ENCODE peak calls at places on chromosome 12, in six cellular contexts. A, U, R, T, D and Y are unnamed samples.

GRCh38 chr12:132389066-132389465 is 59.7 kb upstream of the GALNT9 start:
- DNase-seq in T (no peak), U (no peak), A (no peak), R (no peak), D (no peak), Y (no peak)

GRCh38 chr12:57569858-57570257 is 20.0 kb downstream of the KIF5A start:
- DNase-seq in T (no peak), A (no peak), U (no peak), D (no peak), R (no peak), Y (no peak)

GRCh38 chr12:54341901-54342300 is 17.0 kb downstream of the COPZ1 start:
- DNase-seq in U (no peak), D (no peak), T (no peak), A (no peak), R (no peak), Y (no peak)

GRCh38 chr12:131063960-131064359 is 110.3 kb downstream of the ADGRD1 start:
- DNase-seq in R (no peak), A (no peak), D (no peak), U (no peak), T (no peak), Y (no peak)

GRCh38 chr12:16352481-16352880 is 5.0 kb downstream of the MGST1 start:
- DNase-seq in D (peak), U (no peak), A (peak), T (no peak), R (no peak), Y (no peak)

GRCh38 chr12:95557625-95558024 is 6.3 kb upstream of the USP44 start:
- DNase-seq in U (no peak), D (no peak), T (no peak), R (no peak), A (no peak), Y (no peak)

GRCh38 chr12:93197067-93197593 is 180.6 kb upstream of the NUDT4 start:
- DNase-seq in U (no peak), A (peak), D (peak), R (no peak), T (no peak), Y (no peak)

GRCh38 chr12:108853426-108853825 is 4.0 kb downstream of the SSH1 start:
- DNase-seq in T (no peak), U (no peak), D (no peak), R (no peak), A (no peak), Y (no peak)

GRCh38 chr12:85279449-85280137 is 427 bp upstream of the ALX1 start:
- DNase-seq in R (no peak), T (no peak), D (no peak), A (no peak), U (no peak), Y (no peak)

GRCh38 chr12:110578522-110579238 is 4.4 kb downstream of the PPTC7 start:
- DNase-seq in A (no peak), D (no peak), R (no peak), U (peak), T (peak), Y (no peak)

GRCh38 chr12:52581481-52581880 is 7.8 kb upstream of the KRT74 start:
- DNase-seq in D (peak), T (no peak), A (peak), U (no peak), R (peak), Y (peak)

GRCh38 chr12:112978163-112979081 is at the start of gene OAS2:
- DNase-seq in A (peak), T (peak), U (no peak), D (no peak), R (no peak), Y (no peak)

GRCh38 chr12:62006076-62006732 is 254.0 kb upstream of the USP15 start:
- DNase-seq in A (peak), D (peak), R (peak), T (no peak), U (peak), Y (peak)